ENCODE peak calls at places on chromosomes 6 and 20, in nine cellular contexts. Q is GM23338, N is IMR-90, P is ovary, U is tibial artery, H is suprapubic skin, I is mesendoderm, E is SK-N-MC, T is pancreas. W is an unnamed sample.

GRCh38 chr20:25314497-25315417 is 66.9 kb downstream of the PYGB start:
- DNase-seq in Q (peak), N (no peak), P (no peak), U (peak), H (peak), I (no peak), E (no peak), T (no peak), W (no peak)

GRCh38 chr20:58515240-58516212 is at the start of gene APCDD1L:
- DNase-seq in Q (peak), N (peak), P (no peak), U (no peak), H (no peak), I (peak), E (no peak), T (no peak), W (no peak)

GRCh38 chr6:31010393-31011060 is at the start of gene MUC22:
- DNase-seq in Q (no peak), N (peak), P (no peak), U (no peak), H (peak), I (no peak), E (no peak), T (no peak), W (no peak)

GRCh38 chr6:5302995-5303622 is 41.8 kb downstream of the FARS2 start:
- DNase-seq in Q (peak), N (peak), P (no peak), U (no peak), H (no peak), I (peak), E (no peak), T (peak), W (peak)

GRCh38 chr20:32480361-32481199 is 104.6 kb downstream of the NOL4L start:
- DNase-seq in Q (no peak), N (peak), P (no peak), U (no peak), H (peak), I (no peak), E (no peak), T (no peak), W (no peak)

GRCh38 chr6:137430954-137431353 is 63.2 kb downstream of the OLIG3 start:
- DNase-seq in Q (no peak), N (no peak), P (no peak), U (no peak), H (no peak), I (no peak), E (no peak), T (no peak), W (no peak)

GRCh38 chr6:148771212-148771601 is 24.4 kb downstream of the UST start:
- DNase-seq in Q (no peak), N (no peak), P (no peak), U (no peak), H (no peak), I (no peak), E (no peak), T (peak), W (peak)

GRCh38 chr6:30418448-30418847 is 70.9 kb upstream of the HLA-E start:
- DNase-seq in Q (no peak), N (no peak), P (no peak), U (no peak), H (peak), I (no peak), E (no peak), T (no peak), W (no peak)

GRCh38 chr6:13488896-13489237 is 1.5 kb upstream of the GFOD1 start:
- DNase-seq in Q (no peak), N (no peak), P (peak), U (no peak), H (peak), I (no peak), E (no peak), T (no peak), W (no peak)

GRCh38 chr20:52481443-52481842 is 289.9 kb upstream of the ZFP64 start:
- DNase-seq in Q (no peak), N (peak), P (no peak), U (no peak), H (no peak), I (no peak), E (peak), T (no peak), W (no peak)

GRCh38 chr6:100846276-100846675 is 34.9 kb downstream of the ASCC3 start:
- DNase-seq in Q (no peak), N (no peak), P (no peak), U (no peak), H (no peak), I (no peak), E (no peak), T (no peak), W (no peak)

GRCh38 chr6:99276747-99277146 is 72.7 kb downstream of the FAXC start:
- DNase-seq in Q (no peak), N (peak), P (no peak), U (no peak), H (no peak), I (peak), E (no peak), T (no peak), W (no peak)

GRCh38 chr20:4490595-4491280 is 231.0 kb upstream of the PRND start:
- DNase-seq in Q (no peak), N (peak), P (no peak), U (no peak), H (no peak), I (no peak), E (no peak), T (no peak), W (no peak)

GRCh38 chr6:56400273-56400672 is 152.9 kb upstream of the COL21A1 start:
- DNase-seq in Q (no peak), N (no peak), P (no peak), U (no peak), H (no peak), I (no peak), E (no peak), T (no peak), W (no peak)

GRCh38 chr6:56549014-56549413 is 93.7 kb downstream of the DST start:
- DNase-seq in Q (peak), N (no peak), P (no peak), U (no peak), H (no peak), I (no peak), E (no peak), T (no peak), W (no peak)

GRCh38 chr20:1664911-1665310 is 7.3 kb upstream of the SIRPG start:
- DNase-seq in Q (no peak), N (no peak), P (no peak), U (no peak), H (no peak), I (no peak), E (no peak), T (no peak), W (no peak)

GRCh38 chr20:34512266-34512954 is 3.8 kb upstream of the DYNLRB1 start:
- DNase-seq in Q (no peak), N (peak), P (no peak), U (no peak), H (no peak), I (no peak), E (no peak), T (no peak), W (no peak)

GRCh38 chr20:31570021-31570463 is 35.0 kb upstream of the ID1 start:
- DNase-seq in Q (no peak), N (no peak), P (no peak), U (no peak), H (no peak), I (no peak), E (no peak), T (no peak), W (no peak)

GRCh38 chr20:15564981-15565380 is 1008.3 kb downstream of the KIF16B start:
- DNase-seq in Q (no peak), N (no peak), P (no peak), U (no peak), H (no peak), I (no peak), E (no peak), T (no peak), W (no peak)

GRCh38 chr6:121453191-121453590 is 17.7 kb downstream of the GJA1 start:
- DNase-seq in Q (no peak), N (no peak), P (no peak), U (no peak), H (no peak), I (no peak), E (no peak), T (no peak), W (no peak)

GRCh38 chr6:161079566-161080262 is 88.1 kb downstream of the MAP3K4 start:
- DNase-seq in Q (no peak), N (peak), P (no peak), U (no peak), H (no peak), I (peak), E (no peak), T (no peak), W (no peak)

GRCh38 chr6:169427856-169428255 is 174.2 kb upstream of the THBS2 start:
- DNase-seq in Q (peak), N (peak), P (peak), U (no peak), H (no peak), I (peak), E (no peak), T (no peak), W (no peak)

GRCh38 chr20:64063389-64064144 is 569 bp downstream of the TCEA2 start:
- DNase-seq in Q (peak), N (no peak), P (peak), U (peak), H (no peak), I (no peak), E (no peak), T (peak), W (no peak)

GRCh38 chr20:38161412-38161774 is 3.7 kb downstream of the TGM2 start:
- DNase-seq in Q (no peak), N (no peak), P (no peak), U (peak), H (no peak), I (no peak), E (no peak), T (no peak), W (no peak)

GRCh38 chr6:120198033-120198432 is 848.5 kb upstream of the MAN1A1 start:
- DNase-seq in Q (no peak), N (no peak), P (no peak), U (no peak), H (no peak), I (peak), E (no peak), T (no peak), W (no peak)

GRCh38 chr6:142926494-142927273 is 18.3 kb downstream of the HIVEP2 start:
- DNase-seq in Q (peak), N (peak), P (peak), U (peak), H (peak), I (peak), E (no peak), T (peak), W (peak)

GRCh38 chr6:19320066-19320465 is 517.1 kb upstream of the ID4 start:
- DNase-seq in Q (no peak), N (no peak), P (no peak), U (no peak), H (no peak), I (peak), E (no peak), T (no peak), W (no peak)

GRCh38 chr6:19312291-19312978 is 524.7 kb upstream of the ID4 start:
- DNase-seq in Q (peak), N (no peak), P (no peak), U (no peak), H (no peak), I (peak), E (no peak), T (no peak), W (no peak)

GRCh38 chr6:19322691-19323470 is 514.3 kb upstream of the ID4 start:
- DNase-seq in Q (no peak), N (no peak), P (no peak), U (no peak), H (no peak), I (no peak), E (no peak), T (no peak), W (no peak)

GRCh38 chr6:19319005-19319404 is 518.2 kb upstream of the ID4 start:
- DNase-seq in Q (no peak), N (no peak), P (no peak), U (no peak), H (no peak), I (no peak), E (no peak), T (no peak), W (no peak)

DNA sequence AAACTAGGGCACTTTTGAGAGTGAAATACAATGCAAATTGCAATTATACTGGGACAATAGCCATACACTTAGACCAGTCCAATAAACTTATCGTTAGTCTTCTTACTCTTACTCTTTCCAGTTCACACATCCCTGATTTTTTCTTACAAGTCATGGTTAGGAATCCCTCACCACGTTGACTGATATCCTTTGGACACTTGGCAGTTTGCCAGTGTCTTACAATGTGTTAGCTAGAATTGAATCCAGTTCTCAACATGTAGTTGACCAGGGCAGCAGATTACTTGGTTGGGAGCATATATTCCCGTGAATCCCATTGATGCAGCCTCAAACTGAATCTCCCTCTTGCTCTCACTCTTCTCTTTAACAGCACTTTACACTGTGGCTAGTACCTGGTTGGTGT is 519.6 kb upstream of the ID4 start:
- DNase-seq in Q (no peak), N (no peak), P (no peak), U (no peak), H (no peak), I (no peak), E (no peak), T (no peak), W (no peak)
- H3K27ac ChIP-seq in Q (no peak), N (no peak), P (no peak), U (no peak), H (no peak), I (no peak), E (no peak), T (no peak), W (no peak)

GRCh38 chr20:40230486-40230885 is 458.6 kb downstream of the MAFB start:
- DNase-seq in Q (no peak), N (no peak), P (no peak), U (no peak), H (no peak), I (no peak), E (peak), T (no peak), W (no peak)

GRCh38 chr20:40232288-40232687 is 456.7 kb downstream of the MAFB start:
- DNase-seq in Q (no peak), N (no peak), P (no peak), U (no peak), H (no peak), I (no peak), E (peak), T (no peak), W (no peak)

GRCh38 chr20:40233401-40233800 is 455.6 kb downstream of the MAFB start:
- DNase-seq in Q (no peak), N (no peak), P (no peak), U (no peak), H (no peak), I (no peak), E (peak), T (no peak), W (no peak)
- H3K4me3 ChIP-seq in Q (no peak), N (no peak), P (no peak), U (no peak), H (no peak), I (no peak), E (peak), T (no peak), W (no peak)

GRCh38 chr6:3019065-3019464 is 19.4 kb downstream of the NQO2 start:
- DNase-seq in Q (no peak), N (no peak), P (no peak), U (no peak), H (no peak), I (no peak), E (no peak), T (no peak), W (no peak)
- H3K27ac ChIP-seq in Q (no peak), N (no peak), P (no peak), U (no peak), H (no peak), I (no peak), E (peak), T (no peak), W (no peak)

GRCh38 chr20:47453167-47453782 is 48.4 kb upstream of the NCOA3 start:
- DNase-seq in Q (no peak), N (peak), P (no peak), U (no peak), H (no peak), I (peak), E (no peak), T (no peak), W (no peak)
- H3K4me3 ChIP-seq in Q (no peak), N (no peak), P (no peak), U (no peak), H (no peak), I (no peak), E (no peak), T (no peak), W (no peak)

DNA sequence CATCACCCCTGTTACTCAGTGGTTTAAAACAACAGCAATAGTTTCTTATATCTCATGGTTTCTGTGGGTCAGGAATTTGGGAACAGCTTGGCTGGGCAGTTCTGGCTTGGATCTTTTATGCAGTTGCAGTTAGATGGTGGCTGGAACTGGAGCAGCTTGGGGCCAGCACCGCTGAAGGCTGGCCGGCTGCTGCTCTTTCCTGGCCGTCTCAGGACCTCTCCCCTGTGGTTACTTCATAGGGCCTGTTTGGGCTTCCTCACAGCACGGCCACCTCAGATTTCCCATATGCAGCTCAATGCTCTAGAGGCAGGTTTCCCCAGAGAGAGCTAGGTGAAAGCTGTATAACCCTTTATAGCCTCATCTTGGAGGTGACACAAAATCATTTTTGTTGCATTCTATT is 15.6 kb downstream of the PKIG start:
- DNase-seq in Q (no peak), N (no peak), P (no peak), U (no peak), H (no peak), I (no peak), E (no peak), T (no peak), W (no peak)
- H3K27ac ChIP-seq in Q (no peak), N (no peak), P (no peak), U (peak), H (peak), I (no peak), E (peak), T (peak), W (peak)

DNA sequence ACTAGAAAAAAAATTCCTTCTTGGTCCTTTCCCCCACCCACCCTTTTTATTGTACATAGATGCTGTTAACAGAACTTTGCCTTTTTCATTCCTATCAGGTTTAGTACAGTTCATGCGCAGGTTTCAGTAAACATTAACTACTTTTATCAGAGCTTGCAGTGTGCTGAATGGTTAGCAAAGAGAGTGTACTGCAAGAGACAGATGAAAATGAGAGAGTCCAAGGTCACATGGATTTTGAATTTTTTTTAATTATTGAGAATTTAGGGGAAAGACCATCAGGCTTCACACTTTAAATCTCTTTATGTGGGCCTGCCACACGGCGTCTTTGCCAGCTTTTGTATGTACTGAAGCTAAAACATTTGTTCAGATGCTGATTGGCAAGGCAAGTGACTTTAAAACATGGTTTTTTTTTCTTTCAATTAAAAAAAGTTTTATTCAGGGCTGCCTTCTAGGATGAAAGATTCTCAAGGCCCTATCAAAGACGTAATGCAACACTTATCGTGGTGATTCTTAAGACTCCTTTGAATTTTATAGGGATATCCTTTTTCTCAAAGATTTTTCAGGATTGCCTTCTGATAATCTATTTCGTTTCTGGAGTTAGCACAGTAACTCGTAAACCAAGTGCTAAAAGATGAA is 32.2 kb downstream of the RREB1 start:
- DNase-seq in Q (no peak), N (no peak), P (no peak), U (no peak), H (no peak), I (no peak), E (no peak), T (no peak), W (no peak)
- H3K4me3 ChIP-seq in Q (peak), N (no peak), P (peak), U (peak), H (peak), I (no peak), E (peak), T (peak), W (no peak)

DNA sequence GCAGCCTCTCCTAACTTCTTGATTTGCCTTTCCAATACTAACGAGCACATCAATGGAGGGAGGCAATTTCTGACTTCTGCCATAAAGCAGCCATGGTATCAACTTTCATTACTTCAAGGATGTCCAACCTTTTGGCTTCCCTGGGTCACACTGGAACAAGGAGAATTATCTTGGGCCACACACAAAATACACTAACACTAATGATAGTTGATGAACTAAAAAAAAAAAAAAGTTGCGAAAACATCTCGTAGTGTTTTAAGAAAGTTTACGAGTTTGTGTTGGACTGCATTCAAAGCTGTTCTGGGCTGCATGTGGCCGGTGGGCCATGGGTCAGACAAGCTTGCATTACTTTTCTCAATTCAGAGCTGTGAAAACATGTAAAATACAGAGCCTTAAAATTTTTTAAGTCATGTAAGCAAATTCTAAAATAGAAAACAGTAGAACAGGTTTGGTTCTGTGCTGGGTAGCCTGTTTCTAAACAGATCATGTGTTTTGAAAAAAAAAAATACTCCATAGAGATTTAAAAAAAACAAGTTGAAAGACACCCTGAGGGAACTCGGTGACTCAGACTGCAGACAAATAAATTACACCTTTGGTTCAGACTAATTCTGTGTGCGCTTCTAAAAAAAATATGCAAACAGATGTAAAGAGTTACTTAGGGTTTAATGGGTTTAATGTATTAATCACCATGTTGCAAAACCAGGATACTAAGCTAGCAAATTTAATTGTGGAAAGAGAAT is 43.6 kb upstream of the SLC22A23 start:
- DNase-seq in Q (no peak), N (peak), P (no peak), U (no peak), H (no peak), I (no peak), E (peak), T (no peak), W (no peak)
- H3K27ac ChIP-seq in Q (no peak), N (no peak), P (no peak), U (no peak), H (peak), I (no peak), E (peak), T (no peak), W (no peak)

GRCh38 chr6:27592107-27592480 is 119.2 kb upstream of the ZNF184 start:
- DNase-seq in Q (peak), N (no peak), P (no peak), U (no peak), H (no peak), I (peak), E (no peak), T (no peak), W (no peak)

GRCh38 chr6:27592481-27593199 is 119.7 kb upstream of the ZNF184 start:
- DNase-seq in Q (peak), N (peak), P (no peak), U (no peak), H (no peak), I (peak), E (peak), T (no peak), W (no peak)

GRCh38 chr6:27593200-27593818 is 120.4 kb upstream of the ZNF184 start:
- DNase-seq in Q (no peak), N (no peak), P (no peak), U (no peak), H (no peak), I (no peak), E (no peak), T (no peak), W (no peak)

GRCh38 chr6:27591660-27592059 is 118.8 kb upstream of the ZNF184 start:
- DNase-seq in Q (peak), N (peak), P (no peak), U (no peak), H (no peak), I (peak), E (peak), T (no peak), W (no peak)

GRCh38 chr6:27593861-27594260 is 121.0 kb upstream of the ZNF184 start:
- DNase-seq in Q (peak), N (no peak), P (no peak), U (no peak), H (no peak), I (no peak), E (no peak), T (no peak), W (no peak)
- H3K4me3 ChIP-seq in Q (peak), N (no peak), P (no peak), U (no peak), H (no peak), I (peak), E (peak), T (no peak), W (no peak)

W was measured in lung.